ENCODE peak calls at places on chromosome 12, in ten cellular contexts. W is GM10248; K is MM.1S; D is AG09319; Q is left lung; A is tibial nerve; P is fibroblast of the aortic adventitia; M is CD8-positive, alpha-beta T cell; B is hepatocyte; U is mammary epithelial cell. Y is an unnamed sample.

GRCh38 chr12:55748230-55748993 is 5.5 kb downstream of the GDF11 start:
- DNase-seq in W (no peak), K (no peak), D (no peak), Q (no peak), A (no peak), P (no peak), M (no peak), B (no peak), U (no peak), Y (no peak)

GRCh38 chr12:132524405-132524804 is 34.5 kb downstream of the FBRSL1 start:
- DNase-seq in W (no peak), K (no peak), D (no peak), Q (no peak), A (no peak), P (peak), M (no peak), B (peak), U (peak), Y (no peak)

GRCh38 chr12:56206373-56207166 is 15.2 kb downstream of the RNF41 start:
- DNase-seq in W (peak), K (peak), D (no peak), Q (no peak), A (peak), P (peak), M (no peak), B (peak), U (peak), Y (no peak)

GRCh38 chr12:55703288-55703687 is 4.4 kb downstream of the ITGA7 start:
- DNase-seq in W (no peak), K (no peak), D (no peak), Q (no peak), A (no peak), P (no peak), M (no peak), B (no peak), U (no peak), Y (no peak)

GRCh38 chr12:71556881-71557280 is 106.8 kb downstream of the ZFC3H1 start:
- DNase-seq in W (no peak), K (no peak), D (peak), Q (no peak), A (no peak), P (peak), M (no peak), B (peak), U (peak), Y (no peak)

GRCh38 chr12:105331805-105332251 is 1.3 kb downstream of the C12orf75 start:
- DNase-seq in W (peak), K (peak), D (no peak), Q (no peak), A (no peak), P (no peak), M (no peak), B (peak), U (no peak), Y (peak)

GRCh38 chr12:89253483-89253882 is 98.8 kb downstream of the DUSP6 start:
- DNase-seq in W (no peak), K (no peak), D (no peak), Q (no peak), A (no peak), P (no peak), M (no peak), B (no peak), U (no peak), Y (no peak)

GRCh38 chr12:52168019-52168717 is 23.6 kb downstream of the KRT80 start:
- DNase-seq in W (no peak), K (no peak), D (no peak), Q (no peak), A (no peak), P (no peak), M (no peak), B (peak), U (peak), Y (no peak)

GRCh38 chr12:45660330-45660729 is 69.2 kb upstream of the ARID2 start:
- DNase-seq in W (no peak), K (no peak), D (no peak), Q (peak), A (no peak), P (peak), M (no peak), B (no peak), U (peak), Y (no peak)

GRCh38 chr12:14408208-14408607 is 42.7 kb downstream of the ATF7IP start:
- DNase-seq in W (no peak), K (peak), D (no peak), Q (no peak), A (no peak), P (peak), M (no peak), B (no peak), U (no peak), Y (no peak)

GRCh38 chr12:26402648-26403047 is 207.3 kb downstream of the SSPN start:
- DNase-seq in W (no peak), K (peak), D (no peak), Q (peak), A (no peak), P (no peak), M (no peak), B (peak), U (peak), Y (no peak)

GRCh38 chr12:54306925-54307731 is 6.3 kb upstream of the NFE2 start:
- DNase-seq in W (no peak), K (no peak), D (peak), Q (peak), A (peak), P (peak), M (no peak), B (peak), U (peak), Y (no peak)

GRCh38 chr12:40622246-40622838 is 69.9 kb upstream of the CNTN1 start:
- DNase-seq in W (peak), K (peak), D (peak), Q (no peak), A (peak), P (peak), M (no peak), B (peak), U (peak), Y (peak)

DNA sequence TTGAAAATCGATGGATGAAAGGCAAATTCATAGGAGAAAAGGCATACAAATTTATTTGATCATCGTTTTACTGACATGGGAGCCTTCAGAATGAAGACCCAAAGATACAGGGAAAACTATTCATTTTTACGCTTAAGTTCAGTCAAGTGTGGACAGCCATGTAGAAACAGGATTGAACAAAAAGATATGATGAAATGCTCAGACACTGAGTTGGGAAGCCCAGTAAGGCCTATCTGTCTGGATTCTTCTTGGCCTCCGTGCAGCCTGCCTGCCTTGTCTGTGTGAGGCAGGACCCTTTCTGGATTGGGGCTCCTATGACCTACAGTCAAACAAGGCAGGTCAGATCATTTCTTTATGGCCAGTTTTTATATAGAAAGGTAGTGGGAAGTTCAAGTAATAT is 203.8 kb upstream of the MYL2 start:
- DNase-seq in W (no peak), K (no peak), D (no peak), Q (no peak), A (no peak), P (no peak), M (no peak), B (no peak), U (no peak), Y (no peak)
- TF ChIP-seq CTCF in W (no peak), K (no peak), D (no peak), Q (no peak), A (no peak), P (no peak), M (no peak), B (no peak), U (no peak), Y (no peak)

DNA sequence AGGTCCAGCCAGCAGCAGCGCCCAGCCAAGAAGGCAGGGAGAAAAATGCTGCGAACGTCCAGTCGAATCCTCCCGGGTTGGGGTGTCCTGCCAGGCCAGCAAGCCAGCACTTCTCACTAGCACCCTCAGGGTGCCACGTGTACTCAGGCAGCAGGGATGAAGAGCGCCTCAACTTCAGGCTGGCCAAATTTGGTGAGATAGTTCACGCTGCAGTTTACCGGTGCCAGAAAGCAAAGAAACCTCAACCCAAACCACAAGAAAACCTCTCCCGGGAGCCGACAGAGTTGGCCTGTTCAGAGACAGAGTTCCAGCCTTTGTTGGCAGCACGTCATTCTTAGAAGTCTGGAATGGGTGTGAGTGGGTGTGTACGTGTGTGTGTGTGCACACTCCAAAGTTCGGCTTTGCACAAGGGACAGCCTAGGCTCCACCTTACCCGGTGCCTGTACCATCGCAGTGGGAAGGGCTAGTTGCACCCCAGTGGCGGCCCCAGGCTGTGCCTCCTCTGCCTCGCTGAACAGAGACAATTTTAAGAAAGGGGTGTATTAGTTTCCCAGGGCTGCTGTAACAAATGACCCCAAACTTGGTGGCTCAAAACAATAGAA is 42.1 kb downstream of the ELK3 start:
- DNase-seq in W (no peak), K (no peak), D (no peak), Q (peak), A (peak), P (peak), M (no peak), B (no peak), U (peak), Y (no peak)
- TF ChIP-seq CTCF in W (no peak), K (no peak), D (no peak), Q (no peak), A (no peak), P (peak), M (no peak), B (no peak), U (no peak), Y (no peak)

DNA sequence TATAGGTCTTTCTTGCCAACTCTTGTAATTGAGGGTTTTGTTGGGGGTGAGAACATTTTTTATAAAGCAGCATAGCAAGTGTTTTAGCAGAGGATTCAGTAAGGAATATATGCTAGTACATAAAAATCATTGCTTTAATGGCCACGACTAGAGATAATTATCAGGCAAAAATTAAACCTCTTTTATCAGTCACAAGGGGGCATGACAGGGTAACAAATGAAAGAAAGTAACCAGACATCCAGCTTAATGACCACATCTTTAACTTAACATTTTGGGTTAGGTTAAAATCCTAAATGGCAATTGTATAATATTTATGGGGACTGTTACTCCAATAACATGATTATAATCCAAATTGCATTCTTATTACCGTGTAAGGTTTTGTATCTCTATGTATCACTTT is 119.6 kb downstream of the LRRIQ1 start:
- DNase-seq in W (no peak), K (peak), D (no peak), Q (no peak), A (no peak), P (peak), M (no peak), B (peak), U (no peak), Y (no peak)
- TF ChIP-seq CTCF in W (peak), K (peak), D (peak), Q (no peak), A (no peak), P (peak), M (no peak), B (peak), U (no peak), Y (no peak)

GRCh38 chr12:30458453-30458852 is 237.2 kb downstream of the IPO8 start:
- DNase-seq in W (no peak), K (no peak), D (no peak), Q (no peak), A (no peak), P (no peak), M (no peak), B (no peak), U (no peak), Y (no peak)

GRCh38 chr12:30462249-30462648 is 233.4 kb downstream of the IPO8 start:
- DNase-seq in W (no peak), K (no peak), D (no peak), Q (no peak), A (no peak), P (no peak), M (no peak), B (no peak), U (no peak), Y (no peak)

GRCh38 chr12:30463636-30464035 is 232.0 kb downstream of the IPO8 start:
- DNase-seq in W (no peak), K (no peak), D (no peak), Q (no peak), A (no peak), P (no peak), M (no peak), B (no peak), U (no peak), Y (no peak)

GRCh38 chr12:30461011-30461670 is 234.5 kb downstream of the IPO8 start:
- DNase-seq in W (no peak), K (no peak), D (no peak), Q (no peak), A (no peak), P (peak), M (no peak), B (no peak), U (no peak), Y (no peak)

GRCh38 chr12:30457621-30458289 is 237.9 kb downstream of the IPO8 start:
- DNase-seq in W (no peak), K (no peak), D (peak), Q (no peak), A (peak), P (peak), M (no peak), B (peak), U (peak), Y (no peak)
- TF ChIP-seq CTCF in W (no peak), K (no peak), D (peak), Q (no peak), A (no peak), P (peak), M (no peak), B (peak), U (peak), Y (no peak)

GRCh38 chr12:120444676-120445075 is 1.5 kb downstream of the TRIAP1 start:
- DNase-seq in W (no peak), K (no peak), D (no peak), Q (no peak), A (no peak), P (no peak), M (no peak), B (no peak), U (no peak), Y (no peak)

GRCh38 chr12:120438495-120439198 is 734 bp downstream of the COX6A1 start:
- DNase-seq in W (no peak), K (no peak), D (no peak), Q (no peak), A (no peak), P (no peak), M (no peak), B (no peak), U (no peak), Y (no peak)

GRCh38 chr12:120437735-120438494 is at the start of gene COX6A1:
- DNase-seq in W (peak), K (peak), D (peak), Q (peak), A (peak), P (peak), M (peak), B (peak), U (peak), Y (peak)

GRCh38 chr12:120439646-120440247 is 1.8 kb downstream of the COX6A1 start:
- DNase-seq in W (peak), K (peak), D (no peak), Q (peak), A (peak), P (peak), M (peak), B (peak), U (peak), Y (peak)
- TF ChIP-seq CTCF in W (peak), K (peak), D (peak), Q (peak), A (peak), P (peak), M (peak), B (peak), U (peak), Y (no peak)

DNA sequence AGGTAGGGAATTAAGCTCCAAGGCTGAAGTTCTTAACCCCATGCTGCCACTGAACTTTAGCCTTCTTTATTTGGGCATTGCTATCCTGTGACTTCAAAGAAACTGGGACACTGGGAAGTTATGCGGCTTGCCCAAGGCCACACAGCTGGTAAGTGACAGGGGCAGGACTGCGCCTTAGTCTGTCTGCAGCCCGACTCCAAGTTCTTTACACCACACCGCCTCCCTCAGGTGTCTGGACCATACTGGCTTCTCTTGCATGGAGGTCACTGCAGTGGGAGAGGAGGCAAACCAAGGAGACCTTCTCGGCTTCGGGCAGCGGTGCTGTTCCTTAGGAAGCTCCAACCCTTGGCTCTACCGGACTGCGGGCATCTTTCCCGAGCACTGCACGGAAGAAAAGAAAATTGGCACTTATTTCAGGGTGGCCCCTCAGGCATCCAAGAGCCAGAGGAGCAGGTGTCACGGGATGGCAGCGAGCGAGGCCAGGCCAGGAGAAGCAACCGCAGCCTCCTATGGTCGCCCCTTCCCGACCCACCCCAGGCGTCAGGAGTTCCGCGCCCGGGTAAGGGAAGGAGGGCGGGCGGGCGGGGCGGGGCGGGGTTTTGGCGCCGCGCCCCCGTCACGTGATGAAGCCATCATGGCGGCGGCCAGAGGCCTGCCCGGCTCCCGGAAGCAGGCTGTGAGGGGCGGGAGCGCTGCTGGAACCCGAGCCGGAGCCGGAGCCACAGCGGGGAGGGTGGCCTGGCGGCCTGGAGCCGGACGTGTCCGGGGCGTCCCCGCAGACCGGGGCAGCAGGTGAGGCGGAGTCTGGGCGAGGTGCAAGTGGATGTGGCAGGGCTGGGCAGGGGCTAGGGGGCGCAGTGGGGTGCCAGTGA is 16.4 kb upstream of the ESPL1 start:
- DNase-seq in W (peak), K (peak), D (peak), Q (peak), A (peak), P (peak), M (peak), B (peak), U (peak), Y (peak)
- TF ChIP-seq CTCF in W (peak), K (peak), D (peak), Q (peak), A (peak), P (peak), M (peak), B (peak), U (peak), Y (peak)